ENCODE peak calls at places on chromosome 22, in six cellular contexts. V is suprapubic skin; P is CD4-positive, alpha-beta memory T cell; S is body of pancreas; L is mammary epithelial cell; Z is stomach. F is an unnamed sample. For H3K27me3, the result is how much of the 10 kb centered on the place peaks cover.

GRCh38 chr22:30860176-30861105 is 108.1 kb downstream of the MORC2 start:
- DNase-seq in L (no peak), S (no peak), P (no peak), Z (peak), V (peak), F (no peak)

GRCh38 chr22:20526305-20526627 is 18.9 kb downstream of the MED15 start:
- DNase-seq in S (no peak), V (no peak), L (no peak), Z (no peak), P (no peak), F (no peak)

GRCh38 chr22:41197808-41198585 is 7.1 kb upstream of the L3MBTL2 start:
- DNase-seq in L (no peak), V (no peak), P (peak), S (peak), Z (peak), F (peak)

GRCh38 chr22:36166518-36167220 is 6.1 kb upstream of the APOL3 start:
- DNase-seq in V (no peak), S (no peak), L (no peak), P (peak), Z (no peak), F (no peak)

GRCh38 chr22:29396126-29396525 is 7.8 kb upstream of the AP1B1 start:
- DNase-seq in V (peak), P (no peak), Z (no peak), S (peak), L (no peak), F (no peak)

GRCh38 chr22:37396488-37397084 is 30.7 kb downstream of the ELFN2 start:
- DNase-seq in Z (no peak), P (no peak), S (no peak), L (no peak), V (no peak), F (no peak)

GRCh38 chr22:40976866-40977700 is 25.9 kb downstream of the RBX1 start:
- DNase-seq in S (no peak), P (no peak), V (no peak), L (no peak), Z (no peak), F (no peak)

GRCh38 chr22:39663751-39664150 is 93.2 kb downstream of the CACNA1I start:
- DNase-seq in L (no peak), V (no peak), P (no peak), Z (peak), S (no peak), F (no peak)

GRCh38 chr22:26800858-26801257 is 143.5 kb downstream of the MIAT start:
- DNase-seq in S (no peak), P (no peak), L (no peak), V (no peak), Z (no peak), F (no peak)

GRCh38 chr22:20155330-20156041 is 4.6 kb upstream of the CCDC188 start:
- DNase-seq in Z (peak), L (peak), V (no peak), P (no peak), S (peak), F (peak)

GRCh38 chr22:36577019-36577418 is 48.1 kb upstream of the EIF3D start:
- DNase-seq in Z (no peak), S (no peak), P (no peak), L (peak), V (no peak), F (no peak)

GRCh38 chr22:19614546-19614884 is 90.3 kb upstream of the CLDN5 start:
- DNase-seq in S (no peak), V (no peak), L (no peak), P (no peak), Z (no peak), F (no peak)

GRCh38 chr22:39173050-39173706 is 20.7 kb upstream of the CBX7 start:
- DNase-seq in V (no peak), Z (no peak), S (no peak), P (no peak), L (no peak), F (no peak)

GRCh38 chr22:17172172-17172833 is 13.2 kb upstream of the HDHD5 start:
- DNase-seq in P (no peak), S (peak), Z (no peak), V (no peak), L (peak), F (no peak)

GRCh38 chr22:28296452-28296851 is 377.4 kb upstream of the PITPNB start:
- DNase-seq in P (no peak), Z (no peak), S (no peak), L (no peak), V (no peak), F (no peak)

GRCh38 chr22:35397095-35397904 is 2.6 kb upstream of the MCM5 start:
- DNase-seq in V (no peak), P (no peak), Z (no peak), L (no peak), S (peak), F (no peak)

GRCh38 chr22:43419371-43420080 is 7.7 kb downstream of the MPPED1 start:
- DNase-seq in L (no peak), P (no peak), S (no peak), V (no peak), Z (peak), F (no peak)

GRCh38 chr22:43418079-43418825 is 6.4 kb downstream of the MPPED1 start:
- DNase-seq in L (no peak), P (no peak), V (no peak), Z (no peak), S (no peak), F (no peak)

GRCh38 chr22:43423046-43423445 is 11.2 kb downstream of the MPPED1 start:
- DNase-seq in V (no peak), L (no peak), S (no peak), Z (no peak), P (no peak), F (no peak)

GRCh38 chr22:43421914-43422615 is 10.3 kb downstream of the MPPED1 start:
- DNase-seq in P (no peak), S (no peak), L (no peak), Z (no peak), V (no peak), F (no peak)

DNA sequence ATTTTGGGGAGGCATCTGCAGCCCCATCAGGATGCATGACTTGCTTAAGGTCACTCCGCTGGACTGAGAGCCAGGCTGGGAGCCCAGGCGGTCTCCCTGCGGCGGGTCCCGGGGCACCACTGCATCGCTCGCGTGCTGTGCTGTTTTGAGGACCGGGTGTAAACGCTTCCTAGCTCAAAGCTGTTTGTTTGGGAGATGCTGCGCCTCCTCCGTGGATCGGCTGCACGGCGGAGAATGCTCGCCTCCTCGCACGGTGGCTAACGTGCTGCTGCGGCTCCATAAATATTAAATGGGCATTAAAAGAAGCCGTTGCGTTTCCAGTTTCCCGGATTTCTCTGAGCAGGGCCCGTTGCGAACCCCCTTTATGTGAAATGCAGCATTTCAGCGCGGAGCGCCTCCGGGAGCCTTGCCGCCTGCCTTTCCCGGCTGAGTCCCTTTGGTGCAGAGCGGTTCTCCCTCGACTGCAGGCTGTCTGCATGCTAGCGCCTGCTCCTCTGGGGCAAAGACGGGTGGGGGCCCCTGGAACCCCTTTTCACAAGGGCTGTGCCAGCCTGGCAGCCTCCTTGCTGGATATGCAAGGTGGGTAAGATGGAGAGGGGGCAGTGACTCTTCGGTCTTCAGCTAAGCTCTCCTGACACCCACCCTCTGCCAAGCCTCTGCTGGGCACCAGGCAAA is 9.3 kb downstream of the MPPED1 start:
- DNase-seq in P (no peak), Z (no peak), L (no peak), S (no peak), V (no peak), F (no peak)
- H3K27me3 ChIP-seq in P (under half), Z (under half), L (under half), S (under half), V (half or more), F (under half)

GRCh38 chr22:45490836-45491235 is 11.8 kb upstream of the FBLN1 start:
- DNase-seq in S (no peak), P (no peak), V (no peak), L (no peak), Z (no peak), F (no peak)
- H3K27me3 ChIP-seq in S (under half), P (under half), V (under half), L (under half), Z (under half), F (under half)

GRCh38 chr22:49268924-49269323 is 558.7 kb downstream of the BRD1 start:
- DNase-seq in Z (peak), V (no peak), P (no peak), S (no peak), L (no peak), F (no peak)
- H3K27me3 ChIP-seq in Z (under half), V (half or more), P (under half), S (under half), L (under half), F (under half)

GRCh38 chr22:48781391-48781790 is 1046.3 kb downstream of the BRD1 start:
- DNase-seq in L (no peak), V (no peak), Z (no peak), P (no peak), S (no peak), F (no peak)
- H3K27me3 ChIP-seq in L (under half), V (under half), Z (under half), P (under half), S (under half), F (under half)

GRCh38 chr22:22767876-22768602 is 119.6 kb upstream of the IGLL5 start:
- DNase-seq in L (no peak), S (no peak), Z (no peak), V (no peak), P (no peak), F (no peak)
- H3K27me3 ChIP-seq in L (under half), S (under half), Z (under half), V (under half), P (under half), F (under half)

GRCh38 chr22:33053323-33053722 is 4.9 kb downstream of the SYN3 start:
- DNase-seq in S (no peak), Z (no peak), V (no peak), P (no peak), L (no peak), F (no peak)

GRCh38 chr22:33054276-33054675 is 3.9 kb downstream of the SYN3 start:
- DNase-seq in V (no peak), L (no peak), P (no peak), Z (no peak), S (no peak), F (no peak)

GRCh38 chr22:33050614-33051230 is 7.5 kb downstream of the SYN3 start:
- DNase-seq in P (no peak), V (no peak), S (no peak), L (no peak), Z (no peak), F (no peak)

GRCh38 chr22:33049125-33049729 is 9.0 kb downstream of the SYN3 start:
- DNase-seq in S (peak), Z (peak), P (peak), V (peak), L (peak), F (peak)

GRCh38 chr22:33051960-33052839 is 6.0 kb downstream of the SYN3 start:
- DNase-seq in V (no peak), S (no peak), P (no peak), L (no peak), Z (no peak), F (no peak)
- H3K27me3 ChIP-seq in V (half or more), S (under half), P (under half), L (under half), Z (under half), F (under half)